ENCODE peak calls at places on chromosomes 3 and 15, in eight cellular contexts. U is fibroblast of lung; L is Karpas-422; Z is WERI-Rb-1; H is uterus; J is aorta; F is effector memory CD4-positive, alpha-beta T cell; Y is stomach. W is an unnamed sample.

GRCh38 chr15:51499379-51499976 is 123.1 kb downstream of the DMXL2 start:
- DNase-seq in U (peak; percentile 39), L (peak; percentile 67), Z (no peak), H (no peak), J (no peak), F (no peak), Y (no peak), W (no peak)

GRCh38 chr3:99984668-99985067 is 129.6 kb downstream of the FILIP1L start:
- DNase-seq in U (no peak), L (no peak), Z (no peak), H (no peak), J (no peak), F (no peak), Y (no peak), W (no peak)

GRCh38 chr3:44184319-44184953 is 57.2 kb upstream of the TOPAZ1 start:
- DNase-seq in U (no peak), L (no peak), Z (no peak), H (no peak), J (no peak), F (no peak), Y (no peak), W (no peak)

GRCh38 chr3:143471705-143472104 is 352.1 kb downstream of the CHST2 start:
- DNase-seq in U (no peak), L (no peak), Z (no peak), H (no peak), J (no peak), F (no peak), Y (no peak), W (no peak)

GRCh38 chr3:27521872-27522265 is 37.7 kb upstream of the SLC4A7 start:
- DNase-seq in U (no peak), L (no peak), Z (no peak), H (no peak), J (no peak), F (no peak), Y (no peak), W (no peak)

GRCh38 chr3:42117175-42118008 is 26.2 kb downstream of the TRAK1 start:
- DNase-seq in U (peak; percentile 84), L (peak; percentile 53), Z (peak; percentile 20), H (no peak), J (peak; percentile 86), F (no peak), Y (peak; percentile 68), W (peak; percentile 68)

GRCh38 chr3:183328823-183329222 is 75.8 kb downstream of the B3GNT5 start:
- DNase-seq in U (peak; percentile 85), L (no peak), Z (no peak), H (no peak), J (no peak), F (no peak), Y (no peak), W (no peak)

GRCh38 chr15:66744610-66745279 is 42.7 kb downstream of the SMAD6 start:
- DNase-seq in U (no peak), L (no peak), Z (no peak), H (no peak), J (no peak), F (no peak), Y (no peak), W (no peak)

GRCh38 chr15:74892931-74893330 is 3.1 kb downstream of the MPI start:
- DNase-seq in U (no peak), L (no peak), Z (no peak), H (no peak), J (no peak), F (no peak), Y (no peak), W (peak; percentile 8)

GRCh38 chr3:182603501-182603900 is 189.8 kb upstream of the ATP11B start:
- DNase-seq in U (no peak), L (no peak), Z (no peak), H (no peak), J (no peak), F (no peak), Y (no peak), W (no peak)

GRCh38 chr15:86489992-86490391 is 410.3 kb downstream of the AGBL1 start:
- DNase-seq in U (no peak), L (no peak), Z (no peak), H (no peak), J (no peak), F (no peak), Y (no peak), W (no peak)

GRCh38 chr15:74200394-74200793 is 2.2 kb downstream of the STRA6 start:
- DNase-seq in U (peak; percentile 79), L (no peak), Z (no peak), H (peak; percentile 69), J (peak; percentile 83), F (no peak), Y (no peak), W (peak; percentile 63)

DNA sequence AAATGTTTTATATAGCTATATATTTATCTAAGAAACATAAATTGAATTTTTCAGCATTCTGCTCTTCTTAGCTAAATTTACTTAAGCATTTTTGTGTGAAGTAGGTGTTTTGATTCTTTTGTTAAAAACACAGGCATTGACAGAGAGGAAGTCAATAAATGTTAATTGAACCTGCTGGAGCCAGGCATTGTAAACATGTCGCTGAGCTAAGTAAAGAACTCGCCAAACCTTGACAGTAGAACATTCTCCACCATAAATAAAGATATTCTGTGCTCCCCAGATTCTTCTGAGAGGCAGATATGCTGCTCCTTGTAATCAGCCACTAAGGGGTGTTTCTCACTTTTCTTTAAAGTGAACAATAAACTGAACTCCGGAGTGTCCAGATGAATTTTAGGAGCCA is 38.4 kb downstream of the SYNM start:
- DNase-seq in U (no peak), L (no peak), Z (no peak), H (no peak), J (no peak), F (no peak), Y (no peak), W (no peak)
- H3K27ac ChIP-seq in U (no peak overlapping the region), L (no peak overlapping the region), Z (no peak overlapping the region), H (no peak overlapping the region), J (no peak overlapping the region), F (no peak overlapping the region), Y (no peak overlapping the region), W (peak overlapping the region; percentile 76)

DNA sequence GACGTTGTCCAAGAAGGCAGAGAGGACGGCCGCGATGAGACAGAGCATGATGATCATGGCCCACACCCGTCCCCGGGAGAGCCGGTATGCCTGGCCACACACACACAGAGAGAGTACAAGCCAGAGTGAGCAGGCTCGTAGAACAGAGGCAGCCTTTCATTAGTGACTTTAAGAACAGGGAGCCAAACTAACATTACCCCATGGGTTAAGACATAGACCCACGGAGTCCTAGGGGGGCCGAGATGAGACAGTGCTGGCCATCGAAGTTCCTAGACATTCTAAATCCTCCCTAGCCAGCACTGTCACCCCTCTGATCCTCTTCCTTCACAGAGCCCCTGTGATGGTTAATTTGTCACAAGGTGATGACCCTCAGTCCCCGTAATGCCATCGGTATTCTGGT is 114.0 kb downstream of the OCA2 start:
- DNase-seq in U (no peak), L (no peak), Z (no peak), H (no peak), J (no peak), F (no peak), Y (no peak), W (no peak)
- H3K36me3 ChIP-seq in U (no peaks in the 10 kb centered on the region), L (no peaks in the 10 kb centered on the region), Z (no peaks in the 10 kb centered on the region), H (no peaks in the 10 kb centered on the region), J (no peaks in the 10 kb centered on the region), F (no peaks in the 10 kb centered on the region), Y (no peaks in the 10 kb centered on the region), W (no peaks in the 10 kb centered on the region)

GRCh38 chr15:62462721-62463120 is 297.6 kb upstream of the C2CD4B start:
- DNase-seq in U (no peak), L (peak; percentile 2), Z (no peak), H (no peak), J (no peak), F (no peak), Y (no peak), W (no peak)
- H3K27ac ChIP-seq in U (no peak overlapping the region), L (no peak overlapping the region), Z (no peak overlapping the region), H (peak overlapping the region; percentile 29), J (no peak overlapping the region), F (no peak overlapping the region), Y (peak overlapping the region; percentile 39), W (peak overlapping the region; percentile 23)

GRCh38 chr3:142226474-142226873 is 1.1 kb upstream of the GK5 start:
- DNase-seq in U (no peak), L (no peak), Z (no peak), H (no peak), J (no peak), F (no peak), Y (no peak), W (no peak)

GRCh38 chr3:142228964-142229363 is 3.6 kb upstream of the GK5 start:
- DNase-seq in U (no peak), L (no peak), Z (no peak), H (no peak), J (no peak), F (no peak), Y (no peak), W (no peak)

GRCh38 chr3:142224482-142225072 is 808 bp downstream of the GK5 start:
- DNase-seq in U (no peak), L (no peak), Z (no peak), H (no peak), J (no peak), F (no peak), Y (no peak), W (no peak)

GRCh38 chr3:142223282-142223681 is 2.1 kb downstream of the GK5 start:
- DNase-seq in U (no peak), L (no peak), Z (no peak), H (no peak), J (no peak), F (no peak), Y (no peak), W (no peak)

DNA sequence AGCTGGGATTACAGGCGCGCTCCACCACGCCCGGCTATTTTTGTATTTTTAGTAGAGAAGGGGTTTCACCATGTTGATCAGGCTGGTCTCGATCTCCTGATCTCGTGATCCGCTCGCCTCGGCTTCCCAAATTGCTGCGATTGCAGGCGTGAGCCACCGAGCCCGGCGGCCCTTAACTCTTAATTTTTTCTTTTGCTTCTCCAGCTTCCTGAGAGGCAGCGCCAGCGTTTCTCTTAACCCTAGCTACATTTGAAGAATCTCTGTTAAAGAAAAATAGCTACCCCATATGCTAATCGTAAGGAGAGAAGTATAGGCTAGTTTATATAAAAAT is 465 bp upstream of the GK5 start:
- DNase-seq in U (no peak), L (no peak), Z (no peak), H (no peak), J (no peak), F (no peak), Y (no peak), W (no peak)
- H3K36me3 ChIP-seq in U (no peaks in the 10 kb centered on the region), L (no peaks in the 10 kb centered on the region), Z (no peaks in the 10 kb centered on the region), H (no peaks in the 10 kb centered on the region), J (no peaks in the 10 kb centered on the region), F (no peaks in the 10 kb centered on the region), Y (no peaks in the 10 kb centered on the region), W (no peaks in the 10 kb centered on the region)

W was measured in psoas muscle.